ENCODE peak calls at places on chromosomes 7 and 10, in eight cellular contexts. K is ovary; Y is fibroblast of lung; P is neural progenitor cell; L is psoas muscle; R is CD8-positive, alpha-beta T cell; X is A549; U is tibial artery. W is an unnamed sample.

GRCh38 chr7:42254217-42254616 is 17.2 kb upstream of the GLI3 start:
- DNase-seq in K (no peak), Y (no peak), P (no peak), L (no peak), R (no peak), X (no peak), U (no peak), W (no peak)

GRCh38 chr10:21919117-21919516 is 84.4 kb downstream of the DNAJC1 start:
- DNase-seq in K (no peak), Y (no peak), P (no peak), L (no peak), R (no peak), X (no peak), U (no peak), W (no peak)

GRCh38 chr7:42198974-42199668 is 37.9 kb downstream of the GLI3 start:
- DNase-seq in K (no peak), Y (peak; percentile 76), P (no peak), L (no peak), R (no peak), X (no peak), U (no peak), W (no peak)

GRCh38 chr10:95196053-95196452 is 2.0 kb downstream of the ACSM6 start:
- DNase-seq in K (no peak), Y (peak; percentile 53), P (peak; percentile 74), L (no peak), R (no peak), X (no peak), U (no peak), W (no peak)

GRCh38 chr10:49309691-49310371 is 10.9 kb downstream of the C10orf71 start:
- DNase-seq in K (no peak), Y (no peak), P (no peak), L (no peak), R (no peak), X (no peak), U (peak; percentile 41), W (peak; percentile 77)

GRCh38 chr10:78691301-78692030 is 377.3 kb upstream of the ZMIZ1 start:
- DNase-seq in K (no peak), Y (no peak), P (no peak), L (no peak), R (no peak), X (no peak), U (no peak), W (no peak)

GRCh38 chr10:94012834-94013830 is 19.4 kb downstream of the PLCE1 start:
- DNase-seq in K (no peak), Y (no peak), P (no peak), L (no peak), R (no peak), X (no peak), U (no peak), W (no peak)

GRCh38 chr7:72101444-72101843 is 310.7 kb downstream of the CALN1 start:
- DNase-seq in K (no peak), Y (no peak), P (no peak), L (no peak), R (no peak), X (no peak), U (no peak), W (no peak)

GRCh38 chr7:27774717-27775328 is 34.9 kb downstream of the TAX1BP1 start:
- DNase-seq in K (no peak), Y (peak; percentile 19), P (peak; percentile 39), L (no peak), R (no peak), X (no peak), U (no peak), W (no peak)

GRCh38 chr7:44057181-44057848 is 8.1 kb downstream of the PGAM2 start:
- DNase-seq in K (peak; percentile 7), Y (no peak), P (no peak), L (peak; percentile 50), R (peak; percentile 4), X (no peak), U (peak; percentile 47), W (peak; percentile 51)
- H3K4me1 ChIP-seq in K (no peaks in the 10 kb centered on the region), Y (no peaks in the 10 kb centered on the region), P (no peaks in the 10 kb centered on the region), L (peaks cover 18% of the 10 kb centered on the region), R (peaks cover 42% of the 10 kb centered on the region), X (no peaks in the 10 kb centered on the region), U (peaks cover 3% of the 10 kb centered on the region), W (peaks cover 21% of the 10 kb centered on the region)

DNA sequence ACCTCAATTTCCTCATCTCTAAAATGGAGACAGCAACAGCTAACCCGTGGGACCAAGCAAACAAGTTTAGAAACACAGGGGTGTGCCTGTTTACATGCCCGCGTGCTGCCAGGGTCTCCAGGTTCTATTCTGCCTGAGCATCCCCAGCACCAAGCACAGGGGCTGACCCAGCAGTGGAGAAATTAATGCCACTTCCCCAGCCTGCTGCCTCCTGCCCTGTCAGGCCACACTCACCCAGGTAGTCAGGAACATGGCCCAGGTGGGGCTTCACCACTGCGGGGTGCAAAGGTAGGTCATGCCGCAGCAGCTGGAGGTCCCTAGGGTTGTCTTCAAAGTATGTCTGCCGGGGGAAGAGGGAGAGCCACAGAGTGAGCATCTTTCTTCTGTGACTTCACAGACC is 5.8 kb downstream of the DDX56 start:
- DNase-seq in K (no peak), Y (no peak), P (no peak), L (no peak), R (no peak), X (no peak), U (peak; percentile 48), W (peak; percentile 67)
- TF ChIP-seq CTCF in K (no peak), Y (no peak), P (no peak), L (no peak), R (no peak), X (no peak), U (no peak), W (no peak)

DNA sequence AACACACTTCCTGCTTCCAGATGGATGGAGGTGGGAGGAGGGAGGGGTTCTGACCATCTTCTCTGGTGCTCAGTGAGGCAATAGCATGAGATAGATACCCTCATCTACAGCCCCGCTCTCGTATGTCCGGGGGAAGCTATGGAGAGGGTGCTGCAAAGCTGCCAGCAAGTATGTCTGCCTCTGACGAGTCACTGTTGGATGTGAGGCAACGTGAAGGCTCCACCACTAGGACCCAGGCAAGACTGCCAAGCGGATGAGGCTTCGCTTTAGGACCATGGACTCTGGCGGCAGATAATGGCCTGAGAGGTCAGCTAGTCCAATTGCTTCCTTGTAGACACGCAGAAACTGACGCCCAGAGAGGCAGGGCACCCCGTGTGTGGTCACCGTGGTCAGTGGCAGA is 601.6 kb downstream of the PTPRN2 start:
- DNase-seq in K (no peak), Y (no peak), P (no peak), L (peak; percentile 15), R (no peak), X (no peak), U (no peak), W (peak; percentile 44)
- H3K4me1 ChIP-seq in K (no peaks in the 10 kb centered on the region), Y (no peaks in the 10 kb centered on the region), P (no peaks in the 10 kb centered on the region), L (no peaks in the 10 kb centered on the region), R (no peaks in the 10 kb centered on the region), X (no peaks in the 10 kb centered on the region), U (no peaks in the 10 kb centered on the region), W (no peaks in the 10 kb centered on the region)

DNA sequence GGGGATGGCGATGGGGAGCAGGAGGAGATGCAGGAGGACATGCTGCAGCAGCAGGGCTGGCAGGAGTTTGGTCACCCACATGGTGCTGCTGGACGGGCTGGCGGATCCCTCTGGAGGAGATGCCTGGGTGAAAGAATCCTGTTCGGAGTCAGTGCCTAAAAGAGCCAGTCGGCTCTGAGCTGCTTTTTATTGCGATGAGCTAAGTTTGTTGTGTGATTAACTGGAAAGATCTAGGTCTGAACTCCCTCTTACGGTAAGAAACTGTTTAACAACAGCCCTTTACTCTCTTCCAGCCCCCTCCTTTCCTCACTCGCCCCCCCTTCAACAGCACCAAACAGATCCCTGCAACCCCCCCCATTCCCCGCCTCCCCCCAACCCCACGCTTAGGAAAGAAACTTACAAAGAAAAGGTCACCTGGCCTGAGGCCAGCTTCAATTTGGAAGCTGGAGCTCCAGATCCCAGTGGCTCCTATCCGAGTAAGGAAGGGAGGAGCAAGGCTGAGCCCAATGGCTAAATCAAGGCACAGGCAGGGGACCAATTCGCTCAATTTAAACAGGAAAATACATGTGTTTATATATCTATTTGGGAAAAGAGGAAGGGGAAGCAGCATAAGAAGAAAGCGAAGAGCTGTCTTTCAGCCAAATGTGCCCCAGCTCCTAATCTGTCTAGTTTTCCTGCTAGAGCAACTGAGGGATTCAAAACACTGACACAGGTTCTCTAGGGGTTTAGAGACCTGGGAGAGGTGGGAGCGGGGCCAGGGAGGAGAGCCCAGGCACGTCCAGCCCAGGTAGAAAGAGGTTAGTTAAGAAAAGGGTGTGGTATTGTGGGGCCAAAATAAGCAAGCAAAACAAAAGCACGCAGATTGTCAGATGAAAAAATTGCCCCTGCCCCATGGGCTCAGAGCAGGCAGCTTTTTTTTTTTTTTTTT is at the start of gene HGF:
- DNase-seq in K (peak; percentile 74), Y (peak; percentile 53), P (peak; percentile 47), L (peak; percentile 57), R (no peak), X (no peak), U (peak; percentile 83), W (peak; percentile 78)
- TF ChIP-seq CTCF in K (no peak), Y (peak; percentile 35), P (no peak), L (no peak), R (no peak), X (no peak), U (no peak), W (no peak)

GRCh38 chr10:114541081-114541833 is 116.8 kb downstream of the ABLIM1 start:
- DNase-seq in K (peak; percentile 77), Y (peak; percentile 90), P (no peak), L (peak; percentile 79), R (peak; percentile 79), X (no peak), U (peak; percentile 79), W (no peak)

GRCh38 chr10:114542373-114542772 is 115.7 kb downstream of the ABLIM1 start:
- DNase-seq in K (no peak), Y (no peak), P (no peak), L (no peak), R (no peak), X (no peak), U (no peak), W (no peak)

GRCh38 chr10:114544045-114544659 is 113.9 kb downstream of the ABLIM1 start:
- DNase-seq in K (no peak), Y (no peak), P (no peak), L (no peak), R (peak; percentile 77), X (no peak), U (no peak), W (peak; percentile 93)

GRCh38 chr10:114545071-114545470 is 113.0 kb downstream of the ABLIM1 start:
- DNase-seq in K (no peak), Y (peak; percentile 30), P (no peak), L (no peak), R (no peak), X (no peak), U (no peak), W (no peak)

GRCh38 chr10:114543456-114543855 is 114.6 kb downstream of the ABLIM1 start:
- DNase-seq in K (no peak), Y (no peak), P (no peak), L (no peak), R (no peak), X (no peak), U (no peak), W (no peak)
- H3K4me1 ChIP-seq in K (peaks cover 8% of the 10 kb centered on the region), Y (peaks cover 7% of the 10 kb centered on the region), P (peaks cover 24% of the 10 kb centered on the region), L (no peaks in the 10 kb centered on the region), R (peaks cover 100% of the 10 kb centered on the region), X (no peaks in the 10 kb centered on the region), U (peaks cover 7% of the 10 kb centered on the region), W (peaks cover 20% of the 10 kb centered on the region)

GRCh38 chr7:133824123-133824522 is 303.0 kb upstream of the LRGUK start:
- DNase-seq in K (no peak), Y (no peak), P (no peak), L (no peak), R (no peak), X (no peak), U (no peak), W (no peak)
- TF ChIP-seq CTCF in K (no peak), Y (no peak), P (no peak), L (no peak), R (no peak), X (no peak), U (no peak), W (no peak)

GRCh38 chr10:60976687-60977086 is 32.7 kb upstream of the RHOBTB1 start:
- DNase-seq in K (no peak), Y (no peak), P (no peak), L (no peak), R (no peak), X (no peak), U (no peak), W (no peak)
- H3K4me1 ChIP-seq in K (no peaks in the 10 kb centered on the region), Y (peaks cover 2% of the 10 kb centered on the region), P (no peaks in the 10 kb centered on the region), L (peaks cover 24% of the 10 kb centered on the region), R (no peaks in the 10 kb centered on the region), X (peaks cover 69% of the 10 kb centered on the region), U (no peaks in the 10 kb centered on the region), W (no peaks in the 10 kb centered on the region)